ENCODE peak calls at places on chromosomes 2 and 18, in six cellular contexts. Q is CD8-positive, alpha-beta T cell; U is SW480; T is activated T-cell treated with anti-CD3 and anti-CD28 coated beads for 1 hour; S is AG10803; G is Panc1. B is an unnamed sample.

GRCh38 chr2:182949052-182949451 is 82.6 kb upstream of the FRZB start:
- DNase-seq in U (no peak), G (no peak), S (no peak), Q (no peak), T (no peak), B (no peak)

GRCh38 chr2:53475766-53476165 is 291.8 kb upstream of the CHAC2 start:
- DNase-seq in U (no peak), Q (no peak), S (no peak), G (no peak), T (no peak), B (no peak)

GRCh38 chr2:18559531-18559930 is 922 bp downstream of the RDH14 start:
- DNase-seq in T (no peak), S (no peak), Q (no peak), G (no peak), U (no peak), B (no peak)

GRCh38 chr2:196230051-196230450 is 58.7 kb upstream of the STK17B start:
- DNase-seq in G (no peak), U (no peak), Q (no peak), T (peak), S (no peak), B (peak)

GRCh38 chr2:231518771-231519170 is 11.5 kb downstream of the NMUR1 start:
- DNase-seq in U (no peak), G (no peak), Q (no peak), S (no peak), T (no peak), B (no peak)

GRCh38 chr18:48055351-48055750 is 124.9 kb upstream of the SMAD2 start:
- DNase-seq in Q (no peak), T (no peak), S (no peak), U (no peak), G (no peak), B (no peak)

GRCh38 chr18:26458526-26459232 is 89.7 kb downstream of the KCTD1 start:
- DNase-seq in Q (no peak), U (no peak), G (no peak), T (no peak), S (peak), B (no peak)

GRCh38 chr2:13662055-13662454 is 945.3 kb downstream of the TRIB2 start:
- DNase-seq in T (no peak), U (no peak), Q (no peak), S (no peak), G (no peak), B (no peak)

GRCh38 chr2:191412353-191412752 is 167.1 kb downstream of the MYO1B start:
- DNase-seq in T (no peak), S (no peak), Q (no peak), G (no peak), U (no peak), B (no peak)

GRCh38 chr18:32469691-32470131 is 971 bp downstream of the GAREM1 start:
- DNase-seq in U (peak), Q (no peak), G (no peak), T (no peak), S (peak), B (no peak)

GRCh38 chr2:11028407-11028916 is 116.7 kb downstream of the KCNF1 start:
- DNase-seq in U (no peak), Q (no peak), G (no peak), T (no peak), S (no peak), B (no peak)

GRCh38 chr2:85547859-85548607 is 9.1 kb downstream of the MAT2A start:
- DNase-seq in G (no peak), U (peak), T (no peak), Q (no peak), S (peak), B (no peak)

GRCh38 chr18:27377251-27377650 is 192.1 kb upstream of the CHST9 start:
- DNase-seq in S (no peak), G (no peak), Q (no peak), T (no peak), U (no peak), B (no peak)

GRCh38 chr18:58618822-58619553 is 9.9 kb downstream of the ALPK2 start:
- DNase-seq in T (no peak), G (no peak), S (no peak), U (no peak), Q (no peak), B (no peak)

GRCh38 chr2:10402652-10403215 is 45.4 kb downstream of the ODC1 start:
- DNase-seq in G (no peak), Q (no peak), S (peak), T (no peak), U (no peak), B (no peak)

GRCh38 chr18:10239138-10239537 is 215.3 kb upstream of the APCDD1 start:
- DNase-seq in T (no peak), Q (no peak), U (no peak), G (no peak), S (peak), B (no peak)

GRCh38 chr18:9653390-9653789 is 39.0 kb upstream of the PPP4R1 start:
- DNase-seq in Q (no peak), T (no peak), U (no peak), G (no peak), S (no peak), B (no peak)

GRCh38 chr2:121412349-121412748 is 118.3 kb upstream of the RNU4ATAC start:
- DNase-seq in U (no peak), Q (no peak), T (no peak), G (no peak), S (no peak), B (no peak)

GRCh38 chr2:167127135-167127534 is 238.9 kb downstream of the XIRP2 start:
- DNase-seq in T (no peak), U (peak), G (no peak), Q (no peak), S (peak), B (no peak)

GRCh38 chr2:55247025-55247424 is 14.5 kb downstream of the RPS27A start:
- DNase-seq in S (no peak), U (no peak), Q (no peak), G (no peak), T (no peak), B (no peak)

GRCh38 chr2:157269922-157270321 is 12.4 kb downstream of the GALNT5 start:
- DNase-seq in Q (no peak), S (no peak), G (no peak), T (no peak), U (no peak), B (no peak)

GRCh38 chr2:30336978-30337841 is 105.9 kb downstream of the LBH start:
- DNase-seq in U (no peak), Q (peak), S (peak), G (no peak), T (peak), B (peak)

GRCh38 chr2:164662066-164662465 is 40.8 kb upstream of the GRB14 start:
- DNase-seq in S (peak), T (no peak), U (no peak), Q (no peak), G (no peak), B (no peak)

GRCh38 chr2:40397720-40398119 is 54.2 kb downstream of the SLC8A1 start:
- DNase-seq in S (no peak), G (no peak), Q (no peak), T (no peak), U (no peak), B (no peak)